ENCODE peak calls at places on chromosomes 16 and 17, in six cellular contexts. One of them, this sample, is unnamed. For H3K27me3, the result is how much of the 10 kb centered on the place peaks cover.

GRCh38 chr17:16288860-16289571 is 64.3 kb downstream of the CENPV start:
- DNase-seq in lung: no peak
- DNase-seq in heart right ventricle: no peak
- DNase-seq in thoracic aorta: no peak
- DNase-seq in stomach: no peak
- DNase-seq in DND-41: no peak
- DNase-seq in this sample: no peak

GRCh38 chr17:82022310-82022980 is at the start of gene CENPX:
- DNase-seq in lung: no peak
- DNase-seq in DND-41: no peak
- DNase-seq in heart right ventricle: no peak
- DNase-seq in stomach: no peak
- DNase-seq in thoracic aorta: no peak
- DNase-seq in this sample: no peak

GRCh38 chr17:81909966-81910839 is 996 bp downstream of the PCYT2 start:
- DNase-seq in thoracic aorta: no peak
- DNase-seq in heart right ventricle: no peak
- DNase-seq in stomach: peak
- DNase-seq in DND-41: no peak
- DNase-seq in lung: no peak
- DNase-seq in this sample: peak

GRCh38 chr17:41402161-41402560 is 4.8 kb upstream of the KRT31 start:
- DNase-seq in DND-41: no peak
- DNase-seq in heart right ventricle: no peak
- DNase-seq in stomach: no peak
- DNase-seq in lung: no peak
- DNase-seq in thoracic aorta: no peak
- DNase-seq in this sample: no peak

GRCh38 chr17:40953876-40954275 is 12.9 kb downstream of the KRT39 start:
- DNase-seq in thoracic aorta: no peak
- DNase-seq in DND-41: no peak
- DNase-seq in heart right ventricle: no peak
- DNase-seq in stomach: no peak
- DNase-seq in lung: no peak
- DNase-seq in this sample: no peak

GRCh38 chr16:75789237-75789636 is 62.9 kb upstream of the CPHXL start:
- DNase-seq in heart right ventricle: no peak
- DNase-seq in stomach: no peak
- DNase-seq in thoracic aorta: no peak
- DNase-seq in DND-41: no peak
- DNase-seq in lung: no peak
- DNase-seq in this sample: peak

GRCh38 chr16:21565816-21566669 is 33.3 kb upstream of the METTL9 start:
- DNase-seq in heart right ventricle: no peak
- DNase-seq in lung: no peak
- DNase-seq in DND-41: no peak
- DNase-seq in stomach: peak
- DNase-seq in thoracic aorta: no peak
- DNase-seq in this sample: no peak

GRCh38 chr16:19008245-19008644 is 24.5 kb downstream of the TMC7 start:
- DNase-seq in thoracic aorta: no peak
- DNase-seq in heart right ventricle: no peak
- DNase-seq in lung: no peak
- DNase-seq in stomach: no peak
- DNase-seq in DND-41: no peak
- DNase-seq in this sample: peak

GRCh38 chr17:21285164-21286065 is 904 bp downstream of the MAP2K3 start:
- DNase-seq in stomach: peak
- DNase-seq in lung: no peak
- DNase-seq in heart right ventricle: no peak
- DNase-seq in DND-41: no peak
- DNase-seq in thoracic aorta: no peak
- DNase-seq in this sample: peak

GRCh38 chr16:48138543-48138942 is 17.2 kb downstream of the ABCC12 start:
- DNase-seq in thoracic aorta: no peak
- DNase-seq in stomach: no peak
- DNase-seq in DND-41: no peak
- DNase-seq in heart right ventricle: no peak
- DNase-seq in lung: no peak
- DNase-seq in this sample: no peak
- H3K27me3 ChIP-seq in thoracic aorta: under half
- H3K27me3 ChIP-seq in stomach: under half
- H3K27me3 ChIP-seq in DND-41: under half
- H3K27me3 ChIP-seq in heart right ventricle: under half
- H3K27me3 ChIP-seq in lung: under half
- H3K27me3 ChIP-seq in this sample: under half

GRCh38 chr16:10750793-10751192 is 7.2 kb downstream of the NUBP1 start:
- DNase-seq in heart right ventricle: no peak
- DNase-seq in DND-41: no peak
- DNase-seq in lung: no peak
- DNase-seq in stomach: no peak
- DNase-seq in thoracic aorta: no peak
- DNase-seq in this sample: no peak

GRCh38 chr16:10749680-10750035 is 6.0 kb downstream of the NUBP1 start:
- DNase-seq in thoracic aorta: no peak
- DNase-seq in heart right ventricle: no peak
- DNase-seq in lung: no peak
- DNase-seq in stomach: no peak
- DNase-seq in DND-41: no peak
- DNase-seq in this sample: no peak

GRCh38 chr16:10752843-10753523 is 9.3 kb downstream of the NUBP1 start:
- DNase-seq in stomach: peak
- DNase-seq in DND-41: no peak
- DNase-seq in heart right ventricle: peak
- DNase-seq in thoracic aorta: no peak
- DNase-seq in lung: peak
- DNase-seq in this sample: no peak

GRCh38 chr16:10753670-10754069 is 10.0 kb downstream of the NUBP1 start:
- DNase-seq in thoracic aorta: no peak
- DNase-seq in DND-41: no peak
- DNase-seq in lung: no peak
- DNase-seq in stomach: no peak
- DNase-seq in heart right ventricle: no peak
- DNase-seq in this sample: no peak

DNA sequence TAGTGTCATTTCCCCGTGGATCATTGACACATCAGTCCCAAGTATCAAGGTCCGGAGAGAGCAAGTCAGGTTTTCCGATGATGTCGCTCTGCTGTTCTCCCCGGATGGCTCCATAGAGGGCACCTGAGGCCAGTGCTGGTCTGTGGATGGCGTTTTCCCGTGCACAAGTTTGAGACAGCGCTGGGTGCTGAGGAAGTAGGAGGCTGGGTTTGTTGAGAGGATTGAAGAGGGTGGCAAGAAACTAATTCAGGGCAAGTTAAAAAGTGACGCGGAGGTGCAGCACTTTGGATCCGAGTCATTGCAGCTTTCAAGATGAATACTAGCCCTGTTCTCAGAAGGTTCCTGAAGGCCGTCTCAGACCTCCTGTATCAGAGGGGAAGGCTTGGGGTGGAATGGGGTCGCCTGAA is 7.7 kb downstream of the NUBP1 start:
- DNase-seq in DND-41: no peak
- DNase-seq in thoracic aorta: no peak
- DNase-seq in stomach: no peak
- DNase-seq in lung: no peak
- DNase-seq in heart right ventricle: no peak
- DNase-seq in this sample: no peak
- H3K4me3 ChIP-seq in DND-41: no peak
- H3K4me3 ChIP-seq in thoracic aorta: no peak
- H3K4me3 ChIP-seq in stomach: no peak
- H3K4me3 ChIP-seq in lung: no peak
- H3K4me3 ChIP-seq in heart right ventricle: no peak
- H3K4me3 ChIP-seq in this sample: no peak

GRCh38 chr17:13646411-13646810 is 44.7 kb upstream of the HS3ST3A1 start:
- DNase-seq in stomach: no peak
- DNase-seq in heart right ventricle: no peak
- DNase-seq in thoracic aorta: no peak
- DNase-seq in lung: no peak
- DNase-seq in DND-41: no peak
- DNase-seq in this sample: no peak
- TF ChIP-seq CTCF in stomach: no peak
- TF ChIP-seq CTCF in heart right ventricle: no peak
- TF ChIP-seq CTCF in thoracic aorta: no peak
- TF ChIP-seq CTCF in lung: no peak
- TF ChIP-seq CTCF in DND-41: no peak
- TF ChIP-seq CTCF in this sample: no peak

GRCh38 chr16:24908716-24909115 is 63.0 kb downstream of the SLC5A11 start:
- DNase-seq in DND-41: no peak
- DNase-seq in lung: no peak
- DNase-seq in heart right ventricle: no peak
- DNase-seq in thoracic aorta: no peak
- DNase-seq in stomach: no peak
- DNase-seq in this sample: no peak
- H3K27me3 ChIP-seq in DND-41: under half
- H3K27me3 ChIP-seq in lung: under half
- H3K27me3 ChIP-seq in heart right ventricle: under half
- H3K27me3 ChIP-seq in thoracic aorta: under half
- H3K27me3 ChIP-seq in stomach: under half
- H3K27me3 ChIP-seq in this sample: under half